ENCODE peak calls at places on chromosomes 4 and X, in nine cellular contexts. Q is ovary, U is testis, G is mammary epithelial cell, Z is K562, B is uterus, O is lower lobe of right lung, L is left lung, M is fibroblast of lung. N is an unnamed sample.

GRCh38 chr4:5420266-5420665 is 288.1 kb downstream of the EVC2 start:
- DNase-seq in Q (no peak), U (no peak), G (no peak), Z (no peak), B (no peak), O (no peak), L (no peak), M (no peak), N (no peak)

GRCh38 chr4:98711526-98711925 is 53.1 kb upstream of the TSPAN5 start:
- DNase-seq in Q (no peak), U (no peak), G (no peak), Z (no peak), B (no peak), O (no peak), L (no peak), M (no peak), N (no peak)

GRCh38 chr4:149884046-149884445 is 68.4 kb upstream of the IQCM start:
- DNase-seq in Q (no peak), U (no peak), G (no peak), Z (no peak), B (no peak), O (no peak), L (no peak), M (peak; percentile 29), N (no peak)

GRCh38 chr4:150297861-150298474 is 219.7 kb downstream of the DCLK2 start:
- DNase-seq in Q (peak; percentile 20), U (peak; percentile 79), G (peak; percentile 43), Z (peak; percentile 25), B (peak; percentile 26), O (no peak), L (no peak), M (peak; percentile 84), N (no peak)

GRCh38 chrX:32026772-32027171 is 954.9 kb upstream of the FTHL17 start:
- DNase-seq in Q (no peak), U (no peak), G (no peak), Z (no peak), B (no peak), O (no peak), L (no peak), M (no peak), N (no peak)

GRCh38 chr4:159926871-159927270 is 824.0 kb downstream of the RAPGEF2 start:
- DNase-seq in Q (no peak), U (no peak), G (peak; percentile 90), Z (no peak), B (no peak), O (no peak), L (no peak), M (no peak), N (no peak)

GRCh38 chrX:107766470-107767140 is 9.0 kb downstream of the TSC22D3 start:
- DNase-seq in Q (peak; percentile 76), U (peak; percentile 29), G (peak; percentile 42), Z (no peak), B (peak; percentile 71), O (no peak), L (no peak), M (peak; percentile 48), N (no peak)

GRCh38 chr4:3423952-3424351 is 17.8 kb upstream of the HGFAC start:
- DNase-seq in Q (no peak), U (no peak), G (no peak), Z (no peak), B (no peak), O (no peak), L (peak; percentile 69), M (no peak), N (no peak)

GRCh38 chr4:82431026-82431745 is 796 bp downstream of the ENOPH1 start:
- DNase-seq in Q (no peak), U (no peak), G (peak; percentile 58), Z (peak; percentile 25), B (no peak), O (peak; percentile 65), L (peak; percentile 83), M (no peak), N (peak; percentile 52)

GRCh38 chrX:48958635-48959094 is 1.3 kb upstream of the OTUD5 start:
- DNase-seq in Q (peak; percentile 37), U (no peak), G (peak; percentile 46), Z (no peak), B (peak; percentile 51), O (no peak), L (no peak), M (peak; percentile 66), N (no peak)

GRCh38 chrX:48957827-48958634 is 624 bp upstream of the OTUD5 start:
- DNase-seq in Q (peak; percentile 95), U (peak; percentile 97), G (peak; percentile 95), Z (peak; percentile 91), B (peak; percentile 97), O (peak; percentile 96), L (peak; percentile 94), M (peak; percentile 98), N (peak; percentile 75)

GRCh38 chrX:48957477-48957826 is at the start of gene OTUD5:
- DNase-seq in Q (peak; percentile 68), U (peak; percentile 78), G (no peak), Z (peak; percentile 66), B (no peak), O (peak; percentile 80), L (peak; percentile 84), M (no peak), N (no peak)

GRCh38 chrX:48960291-48960690 is 2.9 kb upstream of the OTUD5 start:
- DNase-seq in Q (no peak), U (no peak), G (no peak), Z (no peak), B (no peak), O (no peak), L (no peak), M (no peak), N (no peak)

GRCh38 chrX:48956728-48957414 is 536 bp downstream of the OTUD5 start:
- DNase-seq in Q (no peak), U (peak; percentile 28), G (no peak), Z (peak; percentile 42), B (no peak), O (peak; percentile 47), L (peak; percentile 82), M (no peak), N (no peak)
- H3K27ac ChIP-seq in Q (peak overlapping the region; percentile 90), U (peak overlapping the region; percentile 95), G (peak overlapping the region; percentile 41), Z (peak overlapping the region; percentile 98), B (peak overlapping the region; percentile 93), O (peak overlapping the region; percentile 96), L (peak overlapping the region; percentile 99), M (peak overlapping the region; percentile 69), N (peak overlapping the region; percentile 96)

DNA sequence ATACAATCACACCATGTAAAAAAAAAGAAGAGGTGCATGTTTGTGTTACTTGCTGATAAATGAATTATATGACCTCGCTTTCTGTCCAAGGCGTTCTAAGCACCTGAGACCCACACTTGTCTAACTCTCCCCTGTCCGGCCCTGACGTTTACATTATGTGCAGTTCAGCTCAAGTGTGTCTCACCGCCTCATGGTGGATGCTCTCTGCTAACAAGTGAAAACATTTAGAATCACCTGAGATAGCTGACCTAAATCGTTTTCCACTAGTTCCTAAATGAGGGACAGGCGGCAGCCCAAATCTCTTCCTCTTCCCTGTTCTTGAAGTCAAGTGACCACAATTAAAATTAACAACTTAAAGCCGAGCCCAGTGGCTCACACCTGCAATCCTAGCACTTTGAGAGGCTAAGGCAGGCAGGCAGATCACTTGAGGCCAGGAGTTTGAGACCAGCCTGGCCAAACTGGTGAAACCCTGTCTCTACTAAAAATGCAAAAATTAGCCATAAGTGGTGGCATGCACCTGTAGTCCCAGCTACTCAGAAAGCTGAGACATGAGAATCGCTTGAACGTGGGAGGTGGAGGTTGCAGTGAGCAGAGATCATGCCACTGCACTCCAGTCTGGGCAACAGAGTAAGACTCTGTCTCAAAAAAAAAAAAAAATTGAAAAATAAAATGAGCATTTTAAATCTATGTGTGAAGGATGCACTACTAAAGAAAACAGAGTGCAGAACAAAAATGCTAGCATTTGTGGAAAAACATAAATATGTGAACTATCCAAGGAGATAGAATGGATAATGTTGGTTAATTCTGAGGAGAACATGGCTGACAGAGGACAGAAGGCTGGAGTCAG is 3.9 kb upstream of the TIFA start:
- DNase-seq in Q (no peak), U (no peak), G (no peak), Z (no peak), B (no peak), O (no peak), L (no peak), M (no peak), N (no peak)
- H3K4me1 ChIP-seq in Q (peaks cover 3% of the 10 kb centered on the region), U (no peaks in the 10 kb centered on the region), G (peaks cover 7% of the 10 kb centered on the region), Z (peaks cover 6% of the 10 kb centered on the region), B (no peaks in the 10 kb centered on the region), O (peaks cover 7% of the 10 kb centered on the region), L (peaks cover 48% of the 10 kb centered on the region), M (no peaks in the 10 kb centered on the region), N (peaks cover 5% of the 10 kb centered on the region)

GRCh38 chr4:80077639-80078038 is 4.6 kb upstream of the ANTXR2 start:
- DNase-seq in Q (no peak), U (no peak), G (peak; percentile 52), Z (no peak), B (no peak), O (no peak), L (no peak), M (no peak), N (no peak)
- H3K27ac ChIP-seq in Q (no peak overlapping the region), U (no peak overlapping the region), G (peak overlapping the region; percentile 73), Z (no peak overlapping the region), B (no peak overlapping the region), O (no peak overlapping the region), L (peak overlapping the region; percentile 89), M (no peak overlapping the region), N (no peak overlapping the region)

GRCh38 chr4:7897811-7898210 is 41.9 kb downstream of the AFAP1 start:
- DNase-seq in Q (no peak), U (no peak), G (peak; percentile 54), Z (no peak), B (no peak), O (no peak), L (no peak), M (no peak), N (no peak)
- H3K4me1 ChIP-seq in Q (peaks cover 8% of the 10 kb centered on the region), U (no peaks in the 10 kb centered on the region), G (peaks cover 25% of the 10 kb centered on the region), Z (no peaks in the 10 kb centered on the region), B (no peaks in the 10 kb centered on the region), O (no peaks in the 10 kb centered on the region), L (no peaks in the 10 kb centered on the region), M (peaks cover 3% of the 10 kb centered on the region), N (no peaks in the 10 kb centered on the region)

GRCh38 chr4:112111306-112111705 is 33.9 kb upstream of the FAM241A start:
- DNase-seq in Q (no peak), U (no peak), G (no peak), Z (no peak), B (no peak), O (no peak), L (no peak), M (no peak), N (no peak)

GRCh38 chr4:112112590-112113170 is 32.6 kb upstream of the FAM241A start:
- DNase-seq in Q (no peak), U (no peak), G (no peak), Z (no peak), B (no peak), O (no peak), L (no peak), M (peak; percentile 59), N (no peak)

GRCh38 chr4:112114452-112114851 is 30.8 kb upstream of the FAM241A start:
- DNase-seq in Q (no peak), U (no peak), G (no peak), Z (no peak), B (no peak), O (no peak), L (no peak), M (no peak), N (no peak)

GRCh38 chr4:112113786-112114185 is 31.5 kb upstream of the FAM241A start:
- DNase-seq in Q (no peak), U (no peak), G (no peak), Z (no peak), B (no peak), O (no peak), L (no peak), M (no peak), N (no peak)

GRCh38 chr4:112109455-112110425 is 35.5 kb upstream of the FAM241A start:
- DNase-seq in Q (no peak), U (no peak), G (peak; percentile 55), Z (no peak), B (no peak), O (no peak), L (no peak), M (peak; percentile 51), N (no peak)
- H3K27ac ChIP-seq in Q (no peak overlapping the region), U (no peak overlapping the region), G (no peak overlapping the region), Z (no peak overlapping the region), B (peak overlapping the region; percentile 24), O (peak overlapping the region; percentile 51), L (peak overlapping the region; percentile 65), M (no peak overlapping the region), N (peak overlapping the region; percentile 64)